ENCODE peak calls at places on chromosomes 5 and 9, in nine cellular contexts. W is HCT116; U is choroid plexus epithelial cell; H is CD8-positive, alpha-beta T cell; V is psoas muscle; L is tibial nerve; Y is CD8-positive, alpha-beta memory T cell; O is uterus; N is GM12865. R is an unnamed sample.

GRCh38 chr5:87389635-87390034 is 23.1 kb downstream of the CCNH start:
- DNase-seq in W (no peak), L (no peak), U (no peak), H (no peak), V (no peak), O (no peak), N (no peak), Y (no peak), R (no peak)

GRCh38 chr9:130451509-130452388 is 7.0 kb downstream of the ASS1 start:
- DNase-seq in L (peak), U (peak), O (peak), V (peak), N (no peak), Y (no peak), W (no peak), H (no peak), R (peak)

GRCh38 chr9:90783552-90783951 is 18.1 kb upstream of the SYK start:
- DNase-seq in Y (no peak), N (no peak), V (no peak), H (no peak), W (no peak), L (no peak), U (no peak), O (no peak), R (no peak)

GRCh38 chr5:6478793-6479192 is 30.1 kb downstream of the UBE2QL1 start:
- DNase-seq in O (no peak), V (no peak), Y (no peak), H (no peak), N (no peak), W (no peak), L (no peak), U (no peak), R (peak)

GRCh38 chr9:84874583-84874982 is 205.1 kb downstream of the NTRK2 start:
- DNase-seq in O (no peak), Y (no peak), L (no peak), W (no peak), N (no peak), H (no peak), U (no peak), V (no peak), R (no peak)

GRCh38 chr5:43157068-43157467 is 35.0 kb upstream of the NIM1K start:
- DNase-seq in V (no peak), W (no peak), N (no peak), Y (no peak), O (no peak), U (no peak), H (no peak), L (no peak), R (no peak)

GRCh38 chr5:107289030-107289714 is 381.6 kb downstream of the EFNA5 start:
- DNase-seq in U (no peak), O (no peak), L (no peak), N (peak), V (no peak), W (no peak), Y (no peak), H (no peak), R (no peak)

GRCh38 chr9:12708562-12709298 is 15.5 kb downstream of the TYRP1 start:
- DNase-seq in U (peak), W (peak), L (no peak), V (no peak), N (no peak), O (no peak), H (no peak), Y (no peak), R (no peak)

GRCh38 chr9:138013836-138014569 is 136.4 kb downstream of the CACNA1B start:
- DNase-seq in V (no peak), L (no peak), Y (no peak), W (no peak), O (no peak), H (no peak), N (no peak), U (no peak), R (peak)

GRCh38 chr5:159133041-159133741 is 33.5 kb upstream of the EBF1 start:
- DNase-seq in W (peak), O (peak), U (peak), H (no peak), Y (peak), L (no peak), V (no peak), N (peak), R (peak)

GRCh38 chr5:179796877-179797608 is 3.3 kb downstream of the LTC4S start:
- DNase-seq in H (no peak), U (no peak), W (no peak), N (no peak), L (no peak), Y (no peak), O (peak), V (no peak), R (no peak)
- H3K4me3 ChIP-seq in H (peak), U (no peak), W (peak), N (peak), L (no peak), Y (no peak), O (no peak), V (peak), R (no peak)

DNA sequence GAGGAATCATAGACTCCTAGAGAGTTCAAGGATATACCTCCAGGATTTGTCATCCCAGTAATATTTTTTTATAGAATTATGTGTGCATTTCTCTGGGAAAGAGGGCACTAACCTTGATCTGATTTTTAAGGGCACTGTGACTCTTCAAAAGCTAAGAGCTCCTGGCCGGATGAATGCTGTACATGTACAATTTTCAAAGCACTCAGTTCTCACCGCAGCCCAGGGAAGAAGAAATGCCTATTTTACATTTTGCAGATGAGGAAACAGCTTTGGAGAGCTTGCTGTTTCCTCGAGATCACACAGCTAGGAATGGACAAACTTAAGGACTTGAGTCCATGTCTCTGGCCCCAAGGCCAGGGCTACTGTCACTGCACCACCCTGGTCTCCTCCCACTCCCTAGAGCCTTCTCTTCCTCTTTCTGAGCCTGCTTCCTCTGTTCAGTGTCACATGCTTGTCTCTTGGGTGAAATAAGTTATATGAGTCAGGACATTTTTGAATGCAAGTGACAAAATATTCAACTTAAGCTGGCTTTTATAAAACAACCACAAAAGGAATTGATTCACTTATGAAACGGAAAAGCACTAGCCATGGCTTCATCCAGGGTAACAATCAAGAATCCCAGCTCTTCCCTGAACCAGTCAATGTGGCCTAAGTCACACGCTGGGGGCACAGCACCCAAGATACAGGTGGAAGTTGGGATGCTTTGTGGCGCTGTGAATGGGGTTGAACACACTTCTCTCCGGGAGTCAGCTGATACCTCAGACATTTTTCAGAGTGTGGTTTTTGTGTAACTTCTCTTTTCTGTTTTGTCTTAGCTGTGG is 45.6 kb upstream of the TGFBR1 start:
- DNase-seq in U (no peak), W (no peak), N (peak), O (no peak), H (no peak), Y (peak), L (no peak), V (no peak), R (no peak)
- H3K4me3 ChIP-seq in U (no peak), W (no peak), N (no peak), O (no peak), H (peak), Y (peak), L (no peak), V (no peak), R (no peak)

DNA sequence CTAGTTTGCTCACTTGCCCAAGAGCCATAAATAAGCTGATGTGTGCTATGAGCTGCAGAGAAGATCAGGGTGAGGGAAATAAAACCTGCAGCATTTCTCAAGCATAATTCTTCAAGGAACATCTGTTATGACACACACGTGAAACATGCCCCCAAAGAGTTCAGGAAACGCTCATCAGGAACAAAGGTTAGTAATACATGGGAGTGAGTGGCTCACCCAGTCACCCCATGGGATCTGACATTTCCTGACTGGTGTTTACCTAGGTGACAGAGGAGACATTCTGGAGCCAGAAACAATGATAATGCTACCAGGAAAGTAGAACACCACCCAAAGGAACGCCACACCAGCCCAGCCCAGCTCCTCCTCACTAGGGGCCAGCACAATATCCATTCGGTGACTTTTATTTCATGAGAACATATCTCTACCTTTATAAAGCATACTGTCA is 66.0 kb downstream of the FRMD3 start:
- DNase-seq in L (no peak), O (peak), V (no peak), Y (no peak), N (no peak), W (no peak), U (peak), H (no peak), R (no peak)
- H3K4me3 ChIP-seq in L (no peak), O (no peak), V (no peak), Y (no peak), N (no peak), W (no peak), U (no peak), H (no peak), R (no peak)

GRCh38 chr5:179345429-179346321 is at the start of gene ADAMTS2:
- DNase-seq in V (peak), W (no peak), H (no peak), O (peak), Y (no peak), U (peak), N (no peak), L (peak), R (peak)
- H3K4me3 ChIP-seq in V (peak), W (peak), H (no peak), O (peak), Y (no peak), U (peak), N (no peak), L (peak), R (no peak)